ENCODE peak calls at places on chromosomes 16 and 17, in four cellular contexts. One of them, this sample, is unnamed.

GRCh38 chr16:4391635-4392381 is 20.2 kb downstream of the VASN start:
- DNase-seq in stimulated activated CD4-positive, alpha-beta T cell treated with anti-CD3 and anti-CD28 coated beads, Interleukin-4, amount 100 ng/mL, for 4 hours: no peak
- DNase-seq in stomach: no peak
- DNase-seq in stimulated activated CD8-positive, alpha-beta memory T cell treated with anti-CD3 and anti-CD28 coated beads, Interleukin-15, amount 100 ng/mL, for 24 hours: no peak
- DNase-seq in this sample: no peak

GRCh38 chr16:58114827-58115825 is 14.1 kb downstream of the CFAP20 start:
- DNase-seq in stimulated activated CD4-positive, alpha-beta T cell treated with anti-CD3 and anti-CD28 coated beads, Interleukin-4, amount 100 ng/mL, for 4 hours: no peak
- DNase-seq in stomach: no peak
- DNase-seq in stimulated activated CD8-positive, alpha-beta memory T cell treated with anti-CD3 and anti-CD28 coated beads, Interleukin-15, amount 100 ng/mL, for 24 hours: no peak
- DNase-seq in this sample: no peak

GRCh38 chr16:66483689-66484452 is 56.8 kb downstream of the BEAN1 start:
- DNase-seq in stimulated activated CD4-positive, alpha-beta T cell treated with anti-CD3 and anti-CD28 coated beads, Interleukin-4, amount 100 ng/mL, for 4 hours: peak
- DNase-seq in stomach: peak
- DNase-seq in stimulated activated CD8-positive, alpha-beta memory T cell treated with anti-CD3 and anti-CD28 coated beads, Interleukin-15, amount 100 ng/mL, for 24 hours: peak
- DNase-seq in this sample: peak

GRCh38 chr16:14286381-14287230 is 215.5 kb downstream of the MRTFB start:
- DNase-seq in stimulated activated CD4-positive, alpha-beta T cell treated with anti-CD3 and anti-CD28 coated beads, Interleukin-4, amount 100 ng/mL, for 4 hours: no peak
- DNase-seq in stomach: no peak
- DNase-seq in stimulated activated CD8-positive, alpha-beta memory T cell treated with anti-CD3 and anti-CD28 coated beads, Interleukin-15, amount 100 ng/mL, for 24 hours: no peak
- DNase-seq in this sample: no peak

GRCh38 chr16:75262104-75262799 is 10.8 kb upstream of the BCAR1 start:
- DNase-seq in stimulated activated CD4-positive, alpha-beta T cell treated with anti-CD3 and anti-CD28 coated beads, Interleukin-4, amount 100 ng/mL, for 4 hours: no peak
- DNase-seq in stomach: peak
- DNase-seq in stimulated activated CD8-positive, alpha-beta memory T cell treated with anti-CD3 and anti-CD28 coated beads, Interleukin-15, amount 100 ng/mL, for 24 hours: no peak
- DNase-seq in this sample: no peak

GRCh38 chr16:71383054-71383773 is 24.7 kb downstream of the CALB2 start:
- DNase-seq in stimulated activated CD4-positive, alpha-beta T cell treated with anti-CD3 and anti-CD28 coated beads, Interleukin-4, amount 100 ng/mL, for 4 hours: no peak
- DNase-seq in stomach: no peak
- DNase-seq in stimulated activated CD8-positive, alpha-beta memory T cell treated with anti-CD3 and anti-CD28 coated beads, Interleukin-15, amount 100 ng/mL, for 24 hours: no peak
- DNase-seq in this sample: peak

GRCh38 chr17:5468075-5468473 is 708 bp downstream of the DHX33 start:
- DNase-seq in stimulated activated CD4-positive, alpha-beta T cell treated with anti-CD3 and anti-CD28 coated beads, Interleukin-4, amount 100 ng/mL, for 4 hours: peak
- DNase-seq in stomach: no peak
- DNase-seq in stimulated activated CD8-positive, alpha-beta memory T cell treated with anti-CD3 and anti-CD28 coated beads, Interleukin-15, amount 100 ng/mL, for 24 hours: no peak
- DNase-seq in this sample: no peak

GRCh38 chr17:15659663-15660062 is 24.4 kb downstream of the TRIM16 start:
- DNase-seq in stimulated activated CD4-positive, alpha-beta T cell treated with anti-CD3 and anti-CD28 coated beads, Interleukin-4, amount 100 ng/mL, for 4 hours: no peak
- DNase-seq in stomach: peak
- DNase-seq in stimulated activated CD8-positive, alpha-beta memory T cell treated with anti-CD3 and anti-CD28 coated beads, Interleukin-15, amount 100 ng/mL, for 24 hours: no peak
- DNase-seq in this sample: no peak

GRCh38 chr17:80105762-80106161 is 4.4 kb downstream of the GAA start:
- DNase-seq in stimulated activated CD4-positive, alpha-beta T cell treated with anti-CD3 and anti-CD28 coated beads, Interleukin-4, amount 100 ng/mL, for 4 hours: no peak
- DNase-seq in stomach: peak
- DNase-seq in stimulated activated CD8-positive, alpha-beta memory T cell treated with anti-CD3 and anti-CD28 coated beads, Interleukin-15, amount 100 ng/mL, for 24 hours: no peak
- DNase-seq in this sample: no peak

GRCh38 chr16:17056666-17057065 is 414.1 kb downstream of the XYLT1 start:
- DNase-seq in stimulated activated CD4-positive, alpha-beta T cell treated with anti-CD3 and anti-CD28 coated beads, Interleukin-4, amount 100 ng/mL, for 4 hours: no peak
- DNase-seq in stomach: no peak
- DNase-seq in stimulated activated CD8-positive, alpha-beta memory T cell treated with anti-CD3 and anti-CD28 coated beads, Interleukin-15, amount 100 ng/mL, for 24 hours: no peak
- DNase-seq in this sample: no peak

GRCh38 chr17:12918132-12918531 is 99.7 kb downstream of the ELAC2 start:
- DNase-seq in stimulated activated CD4-positive, alpha-beta T cell treated with anti-CD3 and anti-CD28 coated beads, Interleukin-4, amount 100 ng/mL, for 4 hours: no peak
- DNase-seq in stomach: no peak
- DNase-seq in stimulated activated CD8-positive, alpha-beta memory T cell treated with anti-CD3 and anti-CD28 coated beads, Interleukin-15, amount 100 ng/mL, for 24 hours: no peak
- DNase-seq in this sample: no peak

GRCh38 chr17:68497885-68498319 is 14.3 kb upstream of the PRKAR1A start:
- DNase-seq in stimulated activated CD4-positive, alpha-beta T cell treated with anti-CD3 and anti-CD28 coated beads, Interleukin-4, amount 100 ng/mL, for 4 hours: no peak
- DNase-seq in stomach: peak
- DNase-seq in stimulated activated CD8-positive, alpha-beta memory T cell treated with anti-CD3 and anti-CD28 coated beads, Interleukin-15, amount 100 ng/mL, for 24 hours: no peak
- DNase-seq in this sample: no peak

GRCh38 chr17:76670708-76671122 is 27.2 kb upstream of the ST6GALNAC1 start:
- DNase-seq in stimulated activated CD4-positive, alpha-beta T cell treated with anti-CD3 and anti-CD28 coated beads, Interleukin-4, amount 100 ng/mL, for 4 hours: no peak
- DNase-seq in stomach: no peak
- DNase-seq in stimulated activated CD8-positive, alpha-beta memory T cell treated with anti-CD3 and anti-CD28 coated beads, Interleukin-15, amount 100 ng/mL, for 24 hours: no peak
- DNase-seq in this sample: no peak

GRCh38 chr17:19551708-19552148 is 18.1 kb downstream of the SLC47A1 start:
- DNase-seq in stimulated activated CD4-positive, alpha-beta T cell treated with anti-CD3 and anti-CD28 coated beads, Interleukin-4, amount 100 ng/mL, for 4 hours: no peak
- DNase-seq in stomach: no peak
- DNase-seq in stimulated activated CD8-positive, alpha-beta memory T cell treated with anti-CD3 and anti-CD28 coated beads, Interleukin-15, amount 100 ng/mL, for 24 hours: no peak
- DNase-seq in this sample: no peak

GRCh38 chr17:28928061-28928460 is 23.3 kb downstream of the PHF12 start:
- DNase-seq in stimulated activated CD4-positive, alpha-beta T cell treated with anti-CD3 and anti-CD28 coated beads, Interleukin-4, amount 100 ng/mL, for 4 hours: no peak
- DNase-seq in stomach: no peak
- DNase-seq in stimulated activated CD8-positive, alpha-beta memory T cell treated with anti-CD3 and anti-CD28 coated beads, Interleukin-15, amount 100 ng/mL, for 24 hours: no peak
- DNase-seq in this sample: no peak

GRCh38 chr17:19461139-19461538 is 50.1 kb downstream of the RNF112 start:
- DNase-seq in stimulated activated CD4-positive, alpha-beta T cell treated with anti-CD3 and anti-CD28 coated beads, Interleukin-4, amount 100 ng/mL, for 4 hours: no peak
- DNase-seq in stomach: no peak
- DNase-seq in stimulated activated CD8-positive, alpha-beta memory T cell treated with anti-CD3 and anti-CD28 coated beads, Interleukin-15, amount 100 ng/mL, for 24 hours: no peak
- DNase-seq in this sample: no peak

GRCh38 chr17:65052585-65052984 is 4.0 kb downstream of the GNA13 start:
- DNase-seq in stimulated activated CD4-positive, alpha-beta T cell treated with anti-CD3 and anti-CD28 coated beads, Interleukin-4, amount 100 ng/mL, for 4 hours: no peak
- DNase-seq in stomach: no peak
- DNase-seq in stimulated activated CD8-positive, alpha-beta memory T cell treated with anti-CD3 and anti-CD28 coated beads, Interleukin-15, amount 100 ng/mL, for 24 hours: no peak
- DNase-seq in this sample: no peak

GRCh38 chr17:61456688-61457225 is 4.5 kb downstream of the TBX4 start:
- DNase-seq in stimulated activated CD4-positive, alpha-beta T cell treated with anti-CD3 and anti-CD28 coated beads, Interleukin-4, amount 100 ng/mL, for 4 hours: no peak
- DNase-seq in stomach: no peak
- DNase-seq in stimulated activated CD8-positive, alpha-beta memory T cell treated with anti-CD3 and anti-CD28 coated beads, Interleukin-15, amount 100 ng/mL, for 24 hours: no peak
- DNase-seq in this sample: no peak

GRCh38 chr16:75217389-75217851 is 1.4 kb upstream of the CTRB1 start:
- DNase-seq in stimulated activated CD4-positive, alpha-beta T cell treated with anti-CD3 and anti-CD28 coated beads, Interleukin-4, amount 100 ng/mL, for 4 hours: no peak
- DNase-seq in stomach: no peak
- DNase-seq in stimulated activated CD8-positive, alpha-beta memory T cell treated with anti-CD3 and anti-CD28 coated beads, Interleukin-15, amount 100 ng/mL, for 24 hours: no peak
- DNase-seq in this sample: no peak

GRCh38 chr17:50675190-50675589 is 32.5 kb downstream of the ANKRD40 start:
- DNase-seq in stimulated activated CD4-positive, alpha-beta T cell treated with anti-CD3 and anti-CD28 coated beads, Interleukin-4, amount 100 ng/mL, for 4 hours: no peak
- DNase-seq in stomach: no peak
- DNase-seq in stimulated activated CD8-positive, alpha-beta memory T cell treated with anti-CD3 and anti-CD28 coated beads, Interleukin-15, amount 100 ng/mL, for 24 hours: no peak
- DNase-seq in this sample: peak

GRCh38 chr16:89829630-89830437 is 1.6 kb downstream of the SPIRE2 start:
- DNase-seq in stimulated activated CD4-positive, alpha-beta T cell treated with anti-CD3 and anti-CD28 coated beads, Interleukin-4, amount 100 ng/mL, for 4 hours: no peak
- DNase-seq in stomach: no peak
- DNase-seq in stimulated activated CD8-positive, alpha-beta memory T cell treated with anti-CD3 and anti-CD28 coated beads, Interleukin-15, amount 100 ng/mL, for 24 hours: no peak
- DNase-seq in this sample: no peak

GRCh38 chr17:74776990-74777389 is 845 bp upstream of the NAT9 start:
- DNase-seq in stimulated activated CD4-positive, alpha-beta T cell treated with anti-CD3 and anti-CD28 coated beads, Interleukin-4, amount 100 ng/mL, for 4 hours: no peak
- DNase-seq in stomach: no peak
- DNase-seq in stimulated activated CD8-positive, alpha-beta memory T cell treated with anti-CD3 and anti-CD28 coated beads, Interleukin-15, amount 100 ng/mL, for 24 hours: no peak
- DNase-seq in this sample: no peak

GRCh38 chr16:67780847-67781547 is 25.4 kb downstream of the RANBP10 start:
- DNase-seq in stimulated activated CD4-positive, alpha-beta T cell treated with anti-CD3 and anti-CD28 coated beads, Interleukin-4, amount 100 ng/mL, for 4 hours: no peak
- DNase-seq in stomach: peak
- DNase-seq in stimulated activated CD8-positive, alpha-beta memory T cell treated with anti-CD3 and anti-CD28 coated beads, Interleukin-15, amount 100 ng/mL, for 24 hours: no peak
- DNase-seq in this sample: no peak

GRCh38 chr17:7046127-7046724 is 2.3 kb upstream of the SLC16A11 start:
- DNase-seq in stimulated activated CD4-positive, alpha-beta T cell treated with anti-CD3 and anti-CD28 coated beads, Interleukin-4, amount 100 ng/mL, for 4 hours: peak
- DNase-seq in stomach: peak
- DNase-seq in stimulated activated CD8-positive, alpha-beta memory T cell treated with anti-CD3 and anti-CD28 coated beads, Interleukin-15, amount 100 ng/mL, for 24 hours: no peak
- DNase-seq in this sample: peak

This sample was measured in breast epithelium.